ENCODE peak calls at places on chromosomes 5 and 9, in six cellular contexts. H is K562, B is GM12891, L is H1, E is GM12878, S is HepG2. G is an unnamed sample.

GRCh38 chr5:68266457-68266856 is 50.9 kb downstream of the PIK3R1 start:
- DNase-seq in H (no peak), B (no peak), L (no peak), E (no peak), S (no peak), G (no peak)

GRCh38 chr9:121261107-121261460 is 6.9 kb upstream of the GSN start:
- DNase-seq in H (no peak), B (no peak), L (no peak), E (no peak), S (no peak), G (no peak)

GRCh38 chr9:97982719-97983523 is at the start of gene ANP32B:
- DNase-seq in H (peak; percentile 87), B (peak; percentile 80), L (peak; percentile 94), E (peak; percentile 44), S (peak; percentile 67), G (peak; percentile 78)

GRCh38 chr9:131028931-131029573 is 20.1 kb downstream of the LAMC3 start:
- DNase-seq in H (peak; percentile 66), B (no peak), L (no peak), E (no peak), S (no peak), G (no peak)

GRCh38 chr9:112867275-112867991 is 23.2 kb downstream of the SLC46A2 start:
- DNase-seq in H (peak; percentile 68), B (no peak), L (no peak), E (no peak), S (peak; percentile 45), G (no peak)

GRCh38 chr5:136162001-136162400 is 29.4 kb downstream of the SMAD5 start:
- DNase-seq in H (no peak), B (no peak), L (no peak), E (no peak), S (no peak), G (no peak)

GRCh38 chr9:126745574-126746411 is 59.0 kb upstream of the ZBTB43 start:
- DNase-seq in H (no peak), B (no peak), L (peak; percentile 20), E (no peak), S (no peak), G (no peak)

GRCh38 chr5:154344461-154344860 is 101.3 kb upstream of the SAP30L start:
- DNase-seq in H (no peak), B (no peak), L (no peak), E (no peak), S (no peak), G (no peak)

GRCh38 chr9:14248149-14248548 is 65.8 kb downstream of the NFIB start:
- DNase-seq in H (no peak), B (no peak), L (no peak), E (no peak), S (no peak), G (no peak)

GRCh38 chr9:14247577-14247976 is 66.4 kb downstream of the NFIB start:
- DNase-seq in H (no peak), B (no peak), L (no peak), E (no peak), S (no peak), G (no peak)

GRCh38 chr9:14246951-14247350 is 67.0 kb downstream of the NFIB start:
- DNase-seq in H (no peak), B (no peak), L (no peak), E (no peak), S (no peak), G (no peak)

GRCh38 chr9:14243514-14244042 is 70.4 kb downstream of the NFIB start:
- DNase-seq in H (no peak), B (no peak), L (no peak), E (no peak), S (no peak), G (no peak)

DNA sequence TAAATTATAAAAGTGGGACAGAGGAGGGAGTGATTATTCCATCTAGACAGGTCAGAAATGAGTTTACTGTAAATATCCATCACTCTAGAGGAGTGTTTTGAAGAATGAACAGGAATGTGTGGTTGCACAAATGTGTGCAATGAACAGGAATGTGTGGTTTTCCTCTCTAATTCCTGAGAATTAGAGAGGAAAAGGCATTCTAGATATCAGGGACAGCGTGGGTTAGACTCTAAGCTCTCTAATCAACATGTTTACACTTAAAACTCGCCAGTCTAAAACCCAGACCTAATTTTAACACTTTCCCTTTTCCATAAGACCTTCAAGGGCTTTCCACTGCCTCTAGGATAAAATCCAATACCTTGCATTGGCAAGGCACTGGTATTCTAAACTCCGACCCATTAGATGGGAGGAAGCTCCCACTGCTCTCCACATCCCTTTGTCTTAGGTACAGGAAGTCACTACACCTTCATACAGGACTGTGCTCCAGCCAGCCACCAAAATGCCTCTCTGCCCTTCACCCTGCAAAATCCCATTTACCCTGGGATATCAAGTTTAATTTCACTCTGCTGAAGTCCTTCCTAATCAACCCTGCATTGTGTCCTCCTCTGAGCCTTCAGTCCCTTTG is 67.9 kb downstream of the NFIB start:
- DNase-seq in H (no peak), B (no peak), L (no peak), E (no peak), S (no peak), G (no peak)
- TF ChIP-seq TAF1 in H (no peak), B (no peak), L (no peak), E (no peak), S (no peak), G (no peak)

DNA sequence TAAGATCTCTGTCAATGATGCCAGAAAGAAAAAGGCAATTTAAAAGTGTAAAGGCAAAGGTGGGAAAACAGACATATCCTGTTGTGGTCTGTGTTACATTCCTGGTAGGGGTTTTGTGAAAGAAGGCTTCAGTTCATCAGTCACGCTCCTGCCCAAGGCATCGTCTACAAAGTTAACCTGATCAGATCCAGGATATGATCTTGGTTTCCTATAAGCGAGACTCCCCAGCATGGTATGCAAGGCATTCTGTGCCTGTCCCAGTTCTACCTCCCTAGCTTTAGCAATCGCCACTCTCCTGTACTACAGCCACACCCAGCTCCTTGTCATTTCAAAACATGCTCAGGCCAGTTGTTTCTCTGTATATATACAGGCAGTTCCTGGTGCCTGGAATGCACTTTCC is 58.0 kb upstream of the PTPN3 start:
- DNase-seq in H (no peak), B (no peak), L (no peak), E (no peak), S (no peak), G (no peak)
- TF ChIP-seq POLR2AphosphoS5 in H (no peak), B (no peak), L (no peak), E (no peak), S (no peak), G (no peak)

DNA sequence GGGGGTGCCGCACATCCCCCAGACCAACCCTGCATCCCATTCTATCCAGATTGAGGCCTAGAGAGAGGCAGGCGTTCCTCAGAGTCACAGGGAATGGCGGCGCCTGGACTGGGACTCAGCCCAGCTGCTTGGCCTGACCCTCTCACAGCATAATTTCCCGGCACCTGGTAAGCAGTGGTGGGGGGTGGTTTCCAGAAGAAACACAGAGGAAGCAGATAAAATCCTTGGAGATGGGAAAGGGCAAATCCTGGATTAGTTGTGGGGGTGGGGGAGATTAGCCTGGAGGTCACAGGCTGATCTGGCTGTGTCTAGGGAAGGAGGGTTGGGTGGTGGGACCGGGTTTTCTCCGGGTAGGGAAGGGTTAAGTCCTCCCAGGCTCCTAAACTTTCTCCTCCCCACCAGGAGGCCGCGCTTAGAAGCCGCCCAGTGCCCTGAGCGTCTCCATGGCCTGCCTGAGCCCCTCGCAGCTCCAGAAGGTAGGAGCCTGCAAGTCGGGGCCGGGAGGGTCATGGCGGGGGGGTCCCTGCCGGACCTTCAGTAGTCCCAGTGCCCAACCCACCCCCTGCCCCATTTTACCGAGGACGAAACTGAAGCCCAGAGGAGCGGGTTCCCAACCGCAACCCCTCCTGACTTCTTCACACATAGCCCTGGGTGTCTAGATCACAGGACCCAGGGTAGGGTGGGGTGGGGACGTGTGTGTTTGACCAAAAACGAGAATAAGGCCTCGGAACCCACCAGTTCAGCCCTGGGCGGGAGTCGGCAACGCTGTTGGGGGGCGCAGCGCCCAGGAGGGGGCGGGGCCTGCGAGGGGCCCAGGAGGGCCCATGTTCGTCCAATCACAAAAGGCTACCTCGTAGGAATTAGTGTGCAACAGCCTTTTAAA is 1.3 kb downstream of the PHYHD1 start:
- DNase-seq in H (peak; percentile 53), B (no peak), L (peak; percentile 82), E (no peak), S (peak; percentile 62), G (no peak)
- TF ChIP-seq TAF1 in H (no peak), B (no peak), L (peak; percentile 51), E (no peak), S (peak; percentile 58), G (no peak)

GRCh38 chr9:128001411-128002298 is 20.9 kb upstream of the EEIG1 start:
- DNase-seq in H (peak; percentile 63), B (no peak), L (peak; percentile 62), E (no peak), S (no peak), G (no peak)
- TF ChIP-seq POLR2AphosphoS5 in H (peak; percentile 53), B (no peak), L (no peak), E (no peak), S (no peak), G (no peak)

GRCh38 chr5:72210913-72211670 is 103.8 kb downstream of the MAP1B start:
- DNase-seq in H (no peak), B (no peak), L (no peak), E (no peak), S (peak; percentile 44), G (no peak)
- TF ChIP-seq TAF1 in H (no peak), B (no peak), L (no peak), E (no peak), S (no peak), G (no peak)

GRCh38 chr5:111227805-111228204 is 3.6 kb downstream of the CAMK4 start:
- DNase-seq in H (no peak), B (no peak), L (no peak), E (no peak), S (no peak), G (no peak)
- TF ChIP-seq POLR2AphosphoS5 in H (no peak), B (no peak), L (no peak), E (peak; percentile 44), S (no peak), G (no peak)

GRCh38 chr5:149370878-149371277 is 8.2 kb downstream of the IL17B start:
- DNase-seq in H (no peak), B (no peak), L (no peak), E (no peak), S (no peak), G (no peak)
- TF ChIP-seq TAF1 in H (no peak), B (no peak), L (no peak), E (no peak), S (no peak), G (no peak)

GRCh38 chr5:142110046-142110531 is 1.5 kb downstream of the NDFIP1 start:
- DNase-seq in H (no peak), B (peak; percentile 16), L (no peak), E (peak; percentile 9), S (peak; percentile 15), G (peak; percentile 11)
- TF ChIP-seq POLR2AphosphoS5 in H (peak; percentile 11), B (no peak), L (no peak), E (no peak), S (no peak), G (no peak)

DNA sequence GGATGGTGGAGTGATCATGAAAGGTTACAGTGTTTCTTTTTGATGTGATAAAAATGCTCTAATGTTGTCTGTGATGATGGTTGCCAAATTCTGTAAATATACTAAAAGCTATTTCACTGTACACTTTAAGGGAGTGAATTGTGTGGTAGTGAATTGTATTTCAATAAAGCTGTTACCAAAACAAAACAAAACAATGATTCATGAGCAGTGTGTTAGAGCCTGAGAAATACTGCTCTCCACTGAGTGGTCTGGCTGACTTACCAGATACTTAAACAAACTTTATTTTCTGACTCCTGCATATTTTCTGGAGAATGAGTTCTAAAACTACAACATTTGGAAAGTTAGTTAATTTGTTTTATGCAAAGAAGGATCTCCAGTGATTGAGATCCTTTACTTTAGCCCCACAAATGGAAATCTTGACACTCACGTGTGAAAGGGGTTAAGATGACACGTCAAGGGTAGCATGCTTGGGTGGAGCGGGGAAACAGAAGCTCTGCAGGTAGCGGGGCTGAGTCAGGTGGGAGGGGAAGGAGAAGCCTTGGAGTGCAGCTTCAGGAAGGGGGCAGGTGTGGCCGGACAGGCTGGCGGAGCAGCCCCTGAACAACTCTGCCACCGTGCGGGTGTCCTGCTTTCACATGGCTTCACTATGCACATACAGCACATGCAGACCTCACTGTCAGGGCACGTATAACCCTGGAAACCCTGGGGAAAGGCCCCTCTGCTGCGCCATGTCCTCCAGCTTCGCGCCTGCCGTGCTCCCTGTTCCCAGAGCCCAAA is 256.7 kb downstream of the IRX1 start:
- DNase-seq in H (no peak), B (no peak), L (no peak), E (no peak), S (no peak), G (no peak)
- TF ChIP-seq TAF1 in H (no peak), B (no peak), L (no peak), E (no peak), S (no peak), G (no peak)

G was measured in GM12892.